ENCODE peak calls at places on chromosomes 5 and 9, in five cellular contexts. I is K562, Y is GM12878, V is H1, B is HepG2. C is an unnamed sample.
A peak's percentile ranks its signal among the peaks of the same experiment; 100 is the strongest.

GRCh38 chr5:136356747-136357469 is 8.4 kb downstream of the TRPC7 start:
- DNase-seq in I (no peak), Y (no peak), V (no peak), B (no peak), C (no peak)

GRCh38 chr5:96809898-96810297 is 2.2 kb upstream of the ERAP1 start:
- DNase-seq in I (no peak), Y (no peak), V (no peak), B (no peak), C (no peak)

GRCh38 chr9:91945277-91946074 is 4.6 kb downstream of the ROR2 start:
- DNase-seq in I (peak; percentile 78), Y (no peak), V (no peak), B (no peak), C (peak; percentile 70)

GRCh38 chr5:160508780-160509361 is 87.2 kb downstream of the PTTG1 start:
- DNase-seq in I (peak; percentile 81), Y (peak; percentile 76), V (peak; percentile 44), B (peak; percentile 76), C (peak; percentile 89)

GRCh38 chr9:68999393-69000105 is 14.4 kb downstream of the PRKACG start:
- DNase-seq in I (peak; percentile 77), Y (peak; percentile 66), V (peak; percentile 60), B (peak; percentile 75), C (peak; percentile 92)

GRCh38 chr9:90987566-90987965 is 185.9 kb downstream of the SYK start:
- DNase-seq in I (no peak), Y (no peak), V (no peak), B (no peak), C (no peak)

GRCh38 chr5:40775846-40776657 is 20.3 kb upstream of the TTC33 start:
- DNase-seq in I (no peak), Y (no peak), V (no peak), B (no peak), C (no peak)

GRCh38 chr5:176413255-176413565 is 3.1 kb downstream of the CLTB start:
- DNase-seq in I (no peak), Y (no peak), V (no peak), B (no peak), C (no peak)

GRCh38 chr5:38994329-38994927 is 79.8 kb downstream of the RICTOR start:
- DNase-seq in I (peak; percentile 43), Y (no peak), V (no peak), B (peak; percentile 64), C (peak; percentile 77)

GRCh38 chr9:125594211-125594610 is 112.8 kb downstream of the MAPKAP1 start:
- DNase-seq in I (no peak), Y (no peak), V (no peak), B (no peak), C (no peak)

GRCh38 chr5:132473019-132473531 is 17.5 kb downstream of the IRF1 start:
- DNase-seq in I (no peak), Y (no peak), V (no peak), B (no peak), C (no peak)

GRCh38 chr5:78287833-78288232 is 6.7 kb downstream of the AP3B1 start:
- DNase-seq in I (no peak), Y (no peak), V (no peak), B (no peak), C (no peak)

GRCh38 chr5:71384706-71385105 is 70.7 kb upstream of the BDP1 start:
- DNase-seq in I (no peak), Y (no peak), V (no peak), B (no peak), C (no peak)

GRCh38 chr5:60958712-60959111 is 13.7 kb downstream of the NDUFAF2 start:
- DNase-seq in I (no peak), Y (no peak), V (no peak), B (no peak), C (no peak)

GRCh38 chr5:156834916-156835315 is 15.2 kb upstream of the PPP1R2B start:
- DNase-seq in I (no peak), Y (no peak), V (no peak), B (no peak), C (no peak)

GRCh38 chr5:153147891-153148623 is 342.4 kb upstream of the GRIA1 start:
- DNase-seq in I (no peak), Y (no peak), V (no peak), B (peak; percentile 11), C (peak; percentile 83)

GRCh38 chr5:54676964-54677363 is 159.4 kb downstream of the SNX18 start:
- DNase-seq in I (no peak), Y (no peak), V (no peak), B (no peak), C (no peak)

GRCh38 chr9:82010711-82011110 is 22.1 kb downstream of the SPATA31D1 start:
- DNase-seq in I (no peak), Y (no peak), V (no peak), B (no peak), C (no peak)

GRCh38 chr5:14265574-14265973 is 122.4 kb downstream of the TRIO start:
- DNase-seq in I (no peak), Y (no peak), V (no peak), B (peak; percentile 53), C (no peak)

GRCh38 chr5:41960481-41960880 is 35.4 kb downstream of the FBXO4 start:
- DNase-seq in I (no peak), Y (no peak), V (no peak), B (no peak), C (no peak)

GRCh38 chr5:54852007-54852406 is 133.4 kb downstream of the ESM1 start:
- DNase-seq in I (no peak), Y (no peak), V (no peak), B (no peak), C (peak; percentile 17)

GRCh38 chr9:121300283-121301119 is 32.5 kb downstream of the GSN start:
- DNase-seq in I (no peak), Y (no peak), V (no peak), B (no peak), C (no peak)

GRCh38 chr5:167802755-167803431 is 488.6 kb upstream of the WWC1 start:
- DNase-seq in I (no peak), Y (no peak), V (peak; percentile 27), B (no peak), C (peak; percentile 78)

GRCh38 chr5:115810776-115811175 is 5.7 kb downstream of the CDO1 start:
- DNase-seq in I (no peak), Y (no peak), V (no peak), B (no peak), C (no peak)

GRCh38 chr9:91006046-91006445 is 204.4 kb downstream of the SYK start:
- DNase-seq in I (no peak), Y (no peak), V (no peak), B (no peak), C (no peak)

GRCh38 chr9:128162215-128163026 is 2.4 kb downstream of the BBLN start:
- DNase-seq in I (no peak), Y (no peak), V (no peak), B (no peak), C (no peak)

GRCh38 chr5:91280062-91280941 is 102.8 kb downstream of the ARRDC3 start:
- DNase-seq in I (peak; percentile 93), Y (peak; percentile 65), V (peak; percentile 86), B (peak; percentile 74), C (peak; percentile 94)

GRCh38 chr5:128579111-128579510 is 41.1 kb upstream of the FBN2 start:
- DNase-seq in I (no peak), Y (no peak), V (no peak), B (no peak), C (no peak)

GRCh38 chr9:70156729-70157128 is 102.0 kb upstream of the SMC5 start:
- DNase-seq in I (no peak), Y (no peak), V (no peak), B (no peak), C (no peak)

GRCh38 chr9:107367727-107368502 is 84.8 kb downstream of the RAD23B start:
- DNase-seq in I (no peak), Y (no peak), V (no peak), B (peak; percentile 75), C (no peak)

DNA sequence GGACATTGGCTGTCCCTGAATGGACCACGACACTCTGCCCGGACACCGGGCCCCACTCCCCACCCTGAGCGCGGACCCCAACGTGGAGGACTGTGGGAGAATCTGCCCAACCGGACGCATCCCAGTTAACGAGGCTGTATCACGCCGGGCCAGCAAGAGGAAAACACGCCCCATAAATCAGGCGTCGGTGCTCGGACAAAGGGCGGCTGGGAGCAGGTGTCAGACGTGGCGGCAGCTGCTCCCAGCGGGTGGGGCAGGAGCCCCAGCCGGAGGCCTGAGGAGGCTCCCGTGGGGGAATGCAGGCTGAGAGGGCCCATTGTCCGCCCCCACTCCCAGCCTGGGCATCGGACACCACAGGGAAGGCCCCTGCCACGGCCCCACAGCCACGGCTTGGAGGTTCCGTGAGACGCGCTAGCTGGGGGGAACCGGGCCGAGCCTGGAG is 19.2 kb downstream of the NOTCH1 start:
- DNase-seq in I (peak; percentile 31), Y (no peak), V (no peak), B (no peak), C (no peak)
- H3K4me1 ChIP-seq in I (no peaks in the 10 kb centered on the region), Y (peaks cover 18% of the 10 kb centered on the region), V (peaks cover 8% of the 10 kb centered on the region), B (peaks cover 21% of the 10 kb centered on the region), C (peaks cover 10% of the 10 kb centered on the region)

DNA sequence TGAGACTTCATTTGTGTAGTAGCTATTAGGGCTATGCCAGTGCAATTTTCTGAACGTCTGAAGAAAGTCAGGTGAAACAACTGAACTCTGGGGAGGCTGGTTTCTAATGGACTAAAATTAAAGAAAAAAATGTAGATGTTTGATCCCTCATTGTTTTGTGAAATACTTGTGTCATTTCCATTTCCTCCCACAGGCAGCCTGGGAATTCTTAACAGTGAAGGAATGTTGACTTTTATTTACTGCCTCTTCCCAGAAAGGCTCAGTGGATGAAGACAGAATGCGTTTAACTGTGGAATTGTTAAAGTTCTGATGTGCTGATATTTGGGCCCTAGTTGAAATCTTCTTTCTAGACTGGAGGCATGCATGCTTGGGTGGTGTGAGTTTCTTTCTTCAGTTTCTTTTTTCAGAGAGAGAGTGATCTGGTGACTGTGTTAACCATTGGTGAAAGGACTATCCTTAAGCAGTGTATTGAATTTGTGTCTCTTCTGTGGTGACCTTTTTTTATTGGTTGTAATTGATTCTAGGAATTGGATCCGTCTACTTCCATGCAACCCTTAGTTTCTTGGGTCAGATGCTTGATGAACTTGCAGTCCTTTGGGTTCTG is 15.5 kb downstream of the ACER2 start:
- DNase-seq in I (no peak), Y (no peak), V (no peak), B (no peak), C (peak; percentile 53)
- TF ChIP-seq CREB1 in I (no peak), Y (no peak), V (no peak), B (no peak), C (no peak)

DNA sequence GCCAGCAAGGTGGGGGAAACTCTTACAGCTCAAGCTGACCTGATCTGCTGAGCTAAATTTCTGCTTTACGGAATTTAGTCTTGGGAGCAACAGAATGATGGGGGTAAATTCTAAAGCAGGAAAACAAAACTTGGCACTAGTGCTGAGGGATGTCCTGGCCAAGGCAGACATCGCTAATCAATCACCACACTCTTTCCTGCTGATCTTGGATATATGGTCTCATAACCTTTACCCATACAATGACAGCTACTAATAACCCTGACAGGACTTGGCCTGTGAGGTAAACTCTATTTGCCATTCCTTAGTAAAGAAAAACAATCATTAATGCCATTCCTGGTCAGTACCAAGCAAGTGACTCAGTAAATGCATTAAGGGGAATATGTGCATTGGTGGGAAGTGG is 51.5 kb downstream of the PPARGC1B start:
- DNase-seq in I (no peak), Y (no peak), V (no peak), B (no peak), C (no peak)
- H3K4me1 ChIP-seq in I (peaks cover 9% of the 10 kb centered on the region), Y (peaks cover 54% of the 10 kb centered on the region), V (peaks cover 6% of the 10 kb centered on the region), B (peaks cover 10% of the 10 kb centered on the region), C (peaks cover 5% of the 10 kb centered on the region)

DNA sequence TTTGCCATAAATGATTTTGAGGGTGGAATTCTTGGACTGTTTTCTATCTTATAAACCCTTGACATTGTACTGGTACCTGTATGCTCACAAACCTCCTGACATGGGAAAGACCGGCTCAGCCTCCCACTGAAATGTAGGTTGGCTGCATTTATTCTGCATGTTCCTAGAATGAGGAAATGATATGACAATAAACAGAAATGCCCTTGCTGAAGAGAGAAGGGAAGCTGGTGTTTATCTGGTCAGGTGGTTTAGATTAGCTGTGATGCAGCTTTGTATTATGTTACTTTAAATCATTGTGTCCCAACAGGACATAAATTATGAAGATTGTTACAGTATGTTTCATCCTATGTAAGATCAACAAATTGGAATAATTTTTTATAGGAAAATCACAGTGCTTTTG is 23.1 kb upstream of the CATSPER3 start:
- DNase-seq in I (no peak), Y (no peak), V (no peak), B (no peak), C (no peak)
- TF ChIP-seq CREB1 in I (no peak), Y (no peak), V (no peak), B (no peak), C (no peak)